ENCODE peak calls at places on chromosomes 6 and 20, in six cellular contexts. One of them, this sample, is unnamed. For H3K4me1, the result is how much of the 10 kb centered on the place peaks cover.

GRCh38 chr6:32982084-32982701 is 13.8 kb downstream of the BRD2 start:
- DNase-seq in HepG2: no peak
- DNase-seq in SK-N-SH: no peak
- DNase-seq in GM12878: no peak
- DNase-seq in A549: no peak
- DNase-seq in K562: peak
- DNase-seq in this sample: no peak

GRCh38 chr6:129638055-129639019 is 71.6 kb downstream of the ARHGAP18 start:
- DNase-seq in HepG2: peak
- DNase-seq in SK-N-SH: no peak
- DNase-seq in A549: peak
- DNase-seq in GM12878: no peak
- DNase-seq in K562: no peak
- DNase-seq in this sample: peak

GRCh38 chr6:142811923-142812322 is 133.1 kb downstream of the HIVEP2 start:
- DNase-seq in K562: no peak
- DNase-seq in A549: no peak
- DNase-seq in GM12878: no peak
- DNase-seq in SK-N-SH: no peak
- DNase-seq in HepG2: no peak
- DNase-seq in this sample: no peak

GRCh38 chr6:30007132-30007764 is 53.8 kb upstream of the POLR1H start:
- DNase-seq in GM12878: no peak
- DNase-seq in K562: no peak
- DNase-seq in SK-N-SH: no peak
- DNase-seq in HepG2: no peak
- DNase-seq in A549: no peak
- DNase-seq in this sample: no peak

GRCh38 chr20:58575776-58576589 is 60.8 kb upstream of the APCDD1L start:
- DNase-seq in SK-N-SH: no peak
- DNase-seq in A549: no peak
- DNase-seq in GM12878: no peak
- DNase-seq in K562: no peak
- DNase-seq in HepG2: no peak
- DNase-seq in this sample: no peak

GRCh38 chr6:56040271-56040670 is 164.9 kb upstream of the BMP5 start:
- DNase-seq in GM12878: no peak
- DNase-seq in SK-N-SH: no peak
- DNase-seq in HepG2: no peak
- DNase-seq in K562: no peak
- DNase-seq in A549: no peak
- DNase-seq in this sample: peak

GRCh38 chr20:40811004-40811403 is 122.0 kb upstream of the MAFB start:
- DNase-seq in A549: no peak
- DNase-seq in SK-N-SH: no peak
- DNase-seq in K562: no peak
- DNase-seq in GM12878: no peak
- DNase-seq in HepG2: no peak
- DNase-seq in this sample: no peak

GRCh38 chr6:105424177-105424783 is 21.4 kb upstream of the PREP start:
- DNase-seq in GM12878: no peak
- DNase-seq in K562: peak
- DNase-seq in SK-N-SH: peak
- DNase-seq in HepG2: peak
- DNase-seq in A549: peak
- DNase-seq in this sample: peak

GRCh38 chr6:155936551-155936950 is 480.9 kb upstream of the NOX3 start:
- DNase-seq in A549: no peak
- DNase-seq in GM12878: no peak
- DNase-seq in SK-N-SH: no peak
- DNase-seq in HepG2: no peak
- DNase-seq in K562: no peak
- DNase-seq in this sample: no peak

GRCh38 chr6:144104898-144105487 is 9.6 kb upstream of the SF3B5 start:
- DNase-seq in GM12878: peak
- DNase-seq in K562: peak
- DNase-seq in HepG2: peak
- DNase-seq in SK-N-SH: peak
- DNase-seq in A549: peak
- DNase-seq in this sample: peak

GRCh38 chr20:64279826-64280459 is 24.4 kb downstream of the PCMTD2 start:
- DNase-seq in GM12878: no peak
- DNase-seq in HepG2: no peak
- DNase-seq in K562: no peak
- DNase-seq in A549: no peak
- DNase-seq in SK-N-SH: no peak
- DNase-seq in this sample: no peak

GRCh38 chr6:136491674-136492235 is 58.5 kb downstream of the MAP7 start:
- DNase-seq in HepG2: no peak
- DNase-seq in K562: no peak
- DNase-seq in GM12878: no peak
- DNase-seq in SK-N-SH: peak
- DNase-seq in A549: no peak
- DNase-seq in this sample: no peak

GRCh38 chr6:155955038-155955437 is 499.4 kb upstream of the NOX3 start:
- DNase-seq in SK-N-SH: no peak
- DNase-seq in HepG2: no peak
- DNase-seq in A549: no peak
- DNase-seq in GM12878: no peak
- DNase-seq in K562: no peak
- DNase-seq in this sample: no peak

GRCh38 chr6:37791156-37791919 is 28.2 kb upstream of the ZFAND3 start:
- DNase-seq in HepG2: peak
- DNase-seq in A549: peak
- DNase-seq in GM12878: peak
- DNase-seq in K562: peak
- DNase-seq in SK-N-SH: peak
- DNase-seq in this sample: peak

GRCh38 chr20:59402697-59403096 is 102.3 kb downstream of the EDN3 start:
- DNase-seq in K562: no peak
- DNase-seq in GM12878: no peak
- DNase-seq in SK-N-SH: peak
- DNase-seq in HepG2: no peak
- DNase-seq in A549: no peak
- DNase-seq in this sample: no peak

GRCh38 chr6:72553531-72554202 is 68.2 kb upstream of the KCNQ5 start:
- DNase-seq in K562: peak
- DNase-seq in HepG2: no peak
- DNase-seq in SK-N-SH: no peak
- DNase-seq in A549: peak
- DNase-seq in GM12878: no peak
- DNase-seq in this sample: peak

GRCh38 chr6:44275749-44276648 is 5.7 kb downstream of the TMEM151B start:
- DNase-seq in SK-N-SH: peak
- DNase-seq in HepG2: no peak
- DNase-seq in A549: no peak
- DNase-seq in K562: no peak
- DNase-seq in GM12878: no peak
- DNase-seq in this sample: no peak

GRCh38 chr6:41939848-41940758 is 1.5 kb downstream of the CCND3 start:
- DNase-seq in HepG2: no peak
- DNase-seq in K562: peak
- DNase-seq in SK-N-SH: no peak
- DNase-seq in GM12878: no peak
- DNase-seq in A549: no peak
- DNase-seq in this sample: peak

GRCh38 chr20:63084563-63084927 is 77.8 kb upstream of the BHLHE23 start:
- DNase-seq in K562: no peak
- DNase-seq in SK-N-SH: no peak
- DNase-seq in HepG2: no peak
- DNase-seq in A549: no peak
- DNase-seq in GM12878: no peak
- DNase-seq in this sample: no peak

DNA sequence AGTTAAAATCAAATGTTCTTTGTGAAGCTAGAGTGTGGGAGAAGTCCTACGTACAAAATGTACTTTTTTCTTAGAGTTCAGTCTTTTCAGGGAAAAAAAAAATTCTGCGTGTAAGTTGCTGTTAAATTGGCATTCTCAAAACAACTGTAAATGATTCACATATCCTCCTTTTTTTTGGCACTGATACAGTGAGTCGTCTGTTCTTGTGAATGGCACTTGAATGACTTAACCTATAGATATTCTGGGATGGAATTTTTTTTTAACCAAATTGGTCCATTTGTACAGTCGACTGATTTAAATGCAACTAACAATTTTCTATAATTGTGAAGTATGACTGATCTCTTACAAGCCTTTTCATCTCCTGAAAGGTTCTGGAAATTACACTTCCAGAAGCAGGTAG is 5.5 kb upstream of the JAG1 start:
- DNase-seq in SK-N-SH: no peak
- DNase-seq in GM12878: no peak
- DNase-seq in A549: no peak
- DNase-seq in K562: no peak
- DNase-seq in HepG2: no peak
- DNase-seq in this sample: peak
- TF ChIP-seq SMC3 in SK-N-SH: no peak
- TF ChIP-seq SMC3 in GM12878: no peak
- TF ChIP-seq SMC3 in A549: no peak
- TF ChIP-seq SMC3 in K562: no peak
- TF ChIP-seq SMC3 in HepG2: no peak
- TF ChIP-seq SMC3 in this sample: no peak

GRCh38 chr20:51389543-51389924 is 153.0 kb downstream of the NFATC2 start:
- DNase-seq in GM12878: no peak
- DNase-seq in A549: no peak
- DNase-seq in K562: no peak
- DNase-seq in SK-N-SH: no peak
- DNase-seq in HepG2: no peak
- DNase-seq in this sample: no peak

GRCh38 chr20:51387125-51387865 is 155.2 kb downstream of the NFATC2 start:
- DNase-seq in GM12878: no peak
- DNase-seq in K562: no peak
- DNase-seq in A549: no peak
- DNase-seq in SK-N-SH: no peak
- DNase-seq in HepG2: no peak
- DNase-seq in this sample: peak

GRCh38 chr20:51388756-51389542 is 153.6 kb downstream of the NFATC2 start:
- DNase-seq in SK-N-SH: no peak
- DNase-seq in HepG2: no peak
- DNase-seq in GM12878: no peak
- DNase-seq in A549: no peak
- DNase-seq in K562: no peak
- DNase-seq in this sample: no peak

GRCh38 chr20:51386586-51386985 is 155.9 kb downstream of the NFATC2 start:
- DNase-seq in SK-N-SH: no peak
- DNase-seq in A549: no peak
- DNase-seq in GM12878: no peak
- DNase-seq in HepG2: no peak
- DNase-seq in K562: no peak
- DNase-seq in this sample: no peak

GRCh38 chr20:51388227-51388626 is 154.3 kb downstream of the NFATC2 start:
- DNase-seq in HepG2: no peak
- DNase-seq in K562: no peak
- DNase-seq in GM12878: no peak
- DNase-seq in A549: no peak
- DNase-seq in SK-N-SH: no peak
- DNase-seq in this sample: peak
- H3K4me1 ChIP-seq in HepG2: under half
- H3K4me1 ChIP-seq in K562: under half
- H3K4me1 ChIP-seq in GM12878: under half
- H3K4me1 ChIP-seq in A549: under half
- H3K4me1 ChIP-seq in SK-N-SH: under half
- H3K4me1 ChIP-seq in this sample: under half

DNA sequence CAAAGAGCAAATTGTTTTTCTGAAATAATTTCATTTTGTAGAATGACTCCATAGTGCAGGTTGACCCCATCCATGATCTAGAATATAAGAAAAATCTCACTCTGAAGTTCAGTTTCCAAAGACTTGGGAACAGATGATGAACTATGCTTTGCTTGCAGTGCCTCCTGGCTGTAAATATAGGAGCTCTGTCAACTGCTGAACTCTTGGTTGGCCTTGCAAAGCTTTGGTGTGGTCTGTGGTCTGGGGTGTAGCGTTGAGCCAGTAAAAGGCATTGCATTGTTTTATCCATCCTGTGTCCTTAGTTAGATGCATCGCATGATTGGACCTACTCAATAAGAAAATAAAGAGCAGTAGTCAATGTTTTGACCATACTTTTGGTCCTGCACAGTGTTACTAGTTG is 104.0 kb downstream of the PLCB4 start:
- DNase-seq in GM12878: no peak
- DNase-seq in K562: peak
- DNase-seq in A549: no peak
- DNase-seq in HepG2: no peak
- DNase-seq in SK-N-SH: no peak
- DNase-seq in this sample: no peak
- TF ChIP-seq SMC3 in GM12878: no peak
- TF ChIP-seq SMC3 in K562: peak
- TF ChIP-seq SMC3 in A549: peak
- TF ChIP-seq SMC3 in HepG2: no peak
- TF ChIP-seq SMC3 in SK-N-SH: peak
- TF ChIP-seq SMC3 in this sample: no peak

DNA sequence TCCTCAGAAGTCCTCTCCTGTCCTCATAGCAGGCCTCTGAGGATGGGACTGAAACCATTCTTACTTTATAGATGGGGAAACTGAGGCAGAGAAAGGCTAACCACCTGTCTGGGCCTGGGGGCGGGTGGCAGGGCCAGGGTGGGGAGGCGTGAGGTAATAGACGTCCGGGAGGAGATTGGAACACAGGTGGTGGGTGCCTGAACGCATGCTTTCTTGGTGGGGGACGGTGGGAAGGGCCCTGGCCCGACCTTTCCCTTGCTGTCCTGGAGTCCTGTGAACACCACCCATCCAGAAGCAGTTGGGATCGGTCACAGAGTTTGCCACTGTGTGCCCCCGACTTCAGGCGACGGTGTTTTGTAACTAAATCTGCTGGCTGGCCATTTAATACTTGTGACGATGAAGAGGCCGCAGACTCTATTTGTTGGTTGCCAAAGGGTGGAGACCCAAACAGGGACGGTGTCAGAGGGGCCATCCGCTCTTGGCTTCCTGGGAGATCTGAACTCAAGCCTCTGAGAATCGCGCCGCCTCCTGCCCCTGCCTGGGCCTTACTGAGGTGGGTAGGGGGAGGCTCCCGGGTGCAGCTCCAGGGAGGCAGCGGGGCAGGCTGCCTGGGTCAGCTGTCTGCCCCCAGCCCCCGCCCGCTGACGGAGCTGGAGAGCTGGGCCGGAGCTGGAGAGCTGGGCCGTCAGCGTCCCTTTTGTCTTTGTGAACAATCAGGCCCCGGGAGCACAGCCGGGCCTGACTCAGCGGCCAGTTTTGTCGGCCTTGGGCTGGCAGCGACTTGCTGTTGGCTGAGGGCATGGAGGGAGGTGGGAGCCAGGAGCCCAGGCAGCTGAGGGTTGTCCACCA is 4.1 kb downstream of the RBM38 start:
- DNase-seq in GM12878: no peak
- DNase-seq in K562: no peak
- DNase-seq in SK-N-SH: no peak
- DNase-seq in A549: no peak
- DNase-seq in HepG2: no peak
- DNase-seq in this sample: peak
- H3K4me1 ChIP-seq in GM12878: half or more
- H3K4me1 ChIP-seq in K562: under half
- H3K4me1 ChIP-seq in SK-N-SH: under half
- H3K4me1 ChIP-seq in A549: under half
- H3K4me1 ChIP-seq in HepG2: under half
- H3K4me1 ChIP-seq in this sample: under half

This sample was measured in IMR-90.